ENCODE peak calls at places on chromosomes 2 and 18, in nine cellular contexts. One of them, this sample, is unnamed.

GRCh38 chr2:43183743-43184142 is 42.7 kb downstream of the ZFP36L2 start:
- DNase-seq in GM04503: no peak
- DNase-seq in HL-60: no peak
- DNase-seq in SHP77: no peak
- DNase-seq in left cardiac atrium: no peak
- DNase-seq in activated CD8-positive, alpha-beta memory T cell treated with anti-CD3 and anti-CD28 coated beads for 24 hours: no peak
- DNase-seq in naive B cell: no peak
- DNase-seq in H7: no peak
- DNase-seq in NCI-H524: no peak
- DNase-seq in this sample: no peak

GRCh38 chr2:65388626-65389390 is 43.6 kb downstream of the SPRED2 start:
- DNase-seq in GM04503: no peak
- DNase-seq in HL-60: no peak
- DNase-seq in SHP77: no peak
- DNase-seq in left cardiac atrium: no peak
- DNase-seq in activated CD8-positive, alpha-beta memory T cell treated with anti-CD3 and anti-CD28 coated beads for 24 hours: no peak
- DNase-seq in naive B cell: no peak
- DNase-seq in H7: no peak
- DNase-seq in NCI-H524: no peak
- DNase-seq in this sample: no peak

GRCh38 chr2:218876562-218877219 is 4.0 kb upstream of the WNT10A start:
- DNase-seq in GM04503: no peak
- DNase-seq in HL-60: peak
- DNase-seq in SHP77: peak
- DNase-seq in left cardiac atrium: peak
- DNase-seq in activated CD8-positive, alpha-beta memory T cell treated with anti-CD3 and anti-CD28 coated beads for 24 hours: peak
- DNase-seq in naive B cell: peak
- DNase-seq in H7: peak
- DNase-seq in NCI-H524: peak
- DNase-seq in this sample: no peak

GRCh38 chr2:120398051-120398960 is 52.4 kb downstream of the INHBB start:
- DNase-seq in GM04503: peak
- DNase-seq in HL-60: no peak
- DNase-seq in SHP77: no peak
- DNase-seq in left cardiac atrium: peak
- DNase-seq in activated CD8-positive, alpha-beta memory T cell treated with anti-CD3 and anti-CD28 coated beads for 24 hours: peak
- DNase-seq in naive B cell: no peak
- DNase-seq in H7: peak
- DNase-seq in NCI-H524: no peak
- DNase-seq in this sample: peak

GRCh38 chr2:138202762-138203161 is 238.5 kb downstream of the HNMT start:
- DNase-seq in GM04503: no peak
- DNase-seq in HL-60: no peak
- DNase-seq in SHP77: no peak
- DNase-seq in left cardiac atrium: no peak
- DNase-seq in activated CD8-positive, alpha-beta memory T cell treated with anti-CD3 and anti-CD28 coated beads for 24 hours: no peak
- DNase-seq in naive B cell: no peak
- DNase-seq in H7: no peak
- DNase-seq in NCI-H524: no peak
- DNase-seq in this sample: no peak

GRCh38 chr2:178689808-178690207 is 117.4 kb downstream of the TTN start:
- DNase-seq in GM04503: no peak
- DNase-seq in HL-60: no peak
- DNase-seq in SHP77: no peak
- DNase-seq in left cardiac atrium: no peak
- DNase-seq in activated CD8-positive, alpha-beta memory T cell treated with anti-CD3 and anti-CD28 coated beads for 24 hours: no peak
- DNase-seq in naive B cell: no peak
- DNase-seq in H7: no peak
- DNase-seq in NCI-H524: no peak
- DNase-seq in this sample: no peak

GRCh38 chr18:37450434-37451133 is 115.0 kb downstream of the CELF4 start:
- DNase-seq in GM04503: no peak
- DNase-seq in HL-60: no peak
- DNase-seq in SHP77: peak
- DNase-seq in left cardiac atrium: peak
- DNase-seq in activated CD8-positive, alpha-beta memory T cell treated with anti-CD3 and anti-CD28 coated beads for 24 hours: no peak
- DNase-seq in naive B cell: no peak
- DNase-seq in H7: peak
- DNase-seq in NCI-H524: peak
- DNase-seq in this sample: no peak

GRCh38 chr2:188576657-188577056 is 285.0 kb downstream of the GULP1 start:
- DNase-seq in GM04503: peak
- DNase-seq in HL-60: no peak
- DNase-seq in SHP77: no peak
- DNase-seq in left cardiac atrium: no peak
- DNase-seq in activated CD8-positive, alpha-beta memory T cell treated with anti-CD3 and anti-CD28 coated beads for 24 hours: no peak
- DNase-seq in naive B cell: no peak
- DNase-seq in H7: no peak
- DNase-seq in NCI-H524: no peak
- DNase-seq in this sample: no peak

GRCh38 chr2:112691761-112692370 is 29.0 kb upstream of the NT5DC4 start:
- DNase-seq in GM04503: no peak
- DNase-seq in HL-60: no peak
- DNase-seq in SHP77: no peak
- DNase-seq in left cardiac atrium: no peak
- DNase-seq in activated CD8-positive, alpha-beta memory T cell treated with anti-CD3 and anti-CD28 coated beads for 24 hours: peak
- DNase-seq in naive B cell: no peak
- DNase-seq in H7: no peak
- DNase-seq in NCI-H524: no peak
- DNase-seq in this sample: no peak

GRCh38 chr2:135245055-135245454 is 193.0 kb downstream of the RAB3GAP1 start:
- DNase-seq in GM04503: no peak
- DNase-seq in HL-60: no peak
- DNase-seq in SHP77: no peak
- DNase-seq in left cardiac atrium: no peak
- DNase-seq in activated CD8-positive, alpha-beta memory T cell treated with anti-CD3 and anti-CD28 coated beads for 24 hours: no peak
- DNase-seq in naive B cell: no peak
- DNase-seq in H7: no peak
- DNase-seq in NCI-H524: no peak
- DNase-seq in this sample: no peak

GRCh38 chr2:210994104-210994503 is 437.7 kb downstream of the CPS1 start:
- DNase-seq in GM04503: no peak
- DNase-seq in HL-60: no peak
- DNase-seq in SHP77: no peak
- DNase-seq in left cardiac atrium: no peak
- DNase-seq in activated CD8-positive, alpha-beta memory T cell treated with anti-CD3 and anti-CD28 coated beads for 24 hours: no peak
- DNase-seq in naive B cell: no peak
- DNase-seq in H7: no peak
- DNase-seq in NCI-H524: no peak
- DNase-seq in this sample: no peak

GRCh38 chr18:12428923-12429322 is 21.2 kb downstream of the PRELID3A start:
- DNase-seq in GM04503: no peak
- DNase-seq in HL-60: no peak
- DNase-seq in SHP77: no peak
- DNase-seq in left cardiac atrium: no peak
- DNase-seq in activated CD8-positive, alpha-beta memory T cell treated with anti-CD3 and anti-CD28 coated beads for 24 hours: no peak
- DNase-seq in naive B cell: no peak
- DNase-seq in H7: no peak
- DNase-seq in NCI-H524: no peak
- DNase-seq in this sample: no peak

GRCh38 chr2:98524168-98524567 is 79.5 kb downstream of the INPP4A start:
- DNase-seq in GM04503: no peak
- DNase-seq in HL-60: no peak
- DNase-seq in SHP77: peak
- DNase-seq in left cardiac atrium: no peak
- DNase-seq in activated CD8-positive, alpha-beta memory T cell treated with anti-CD3 and anti-CD28 coated beads for 24 hours: no peak
- DNase-seq in naive B cell: no peak
- DNase-seq in H7: no peak
- DNase-seq in NCI-H524: no peak
- DNase-seq in this sample: no peak

GRCh38 chr2:189327879-189328351 is 113.4 kb upstream of the WDR75 start:
- DNase-seq in GM04503: no peak
- DNase-seq in HL-60: no peak
- DNase-seq in SHP77: no peak
- DNase-seq in left cardiac atrium: no peak
- DNase-seq in activated CD8-positive, alpha-beta memory T cell treated with anti-CD3 and anti-CD28 coated beads for 24 hours: no peak
- DNase-seq in naive B cell: no peak
- DNase-seq in H7: no peak
- DNase-seq in NCI-H524: no peak
- DNase-seq in this sample: no peak

GRCh38 chr2:16763493-16763899 is 97.9 kb upstream of the CYRIA start:
- DNase-seq in GM04503: no peak
- DNase-seq in HL-60: peak
- DNase-seq in SHP77: no peak
- DNase-seq in left cardiac atrium: no peak
- DNase-seq in activated CD8-positive, alpha-beta memory T cell treated with anti-CD3 and anti-CD28 coated beads for 24 hours: no peak
- DNase-seq in naive B cell: no peak
- DNase-seq in H7: no peak
- DNase-seq in NCI-H524: no peak
- DNase-seq in this sample: no peak

GRCh38 chr2:162085090-162085891 is 11.3 kb upstream of the DPP4 start:
- DNase-seq in GM04503: peak
- DNase-seq in HL-60: no peak
- DNase-seq in SHP77: no peak
- DNase-seq in left cardiac atrium: no peak
- DNase-seq in activated CD8-positive, alpha-beta memory T cell treated with anti-CD3 and anti-CD28 coated beads for 24 hours: no peak
- DNase-seq in naive B cell: no peak
- DNase-seq in H7: no peak
- DNase-seq in NCI-H524: no peak
- DNase-seq in this sample: no peak

GRCh38 chr18:75009296-75009695 is 199.6 kb downstream of the PTGR3 start:
- DNase-seq in GM04503: no peak
- DNase-seq in HL-60: no peak
- DNase-seq in SHP77: no peak
- DNase-seq in left cardiac atrium: no peak
- DNase-seq in activated CD8-positive, alpha-beta memory T cell treated with anti-CD3 and anti-CD28 coated beads for 24 hours: no peak
- DNase-seq in naive B cell: no peak
- DNase-seq in H7: no peak
- DNase-seq in NCI-H524: no peak
- DNase-seq in this sample: no peak

GRCh38 chr2:8403871-8404270 is 278.0 kb upstream of the ID2 start:
- DNase-seq in GM04503: no peak
- DNase-seq in HL-60: no peak
- DNase-seq in SHP77: no peak
- DNase-seq in left cardiac atrium: no peak
- DNase-seq in activated CD8-positive, alpha-beta memory T cell treated with anti-CD3 and anti-CD28 coated beads for 24 hours: no peak
- DNase-seq in naive B cell: no peak
- DNase-seq in H7: no peak
- DNase-seq in NCI-H524: no peak
- DNase-seq in this sample: no peak

GRCh38 chr2:40554665-40555294 is 102.9 kb upstream of the SLC8A1 start:
- DNase-seq in GM04503: no peak
- DNase-seq in HL-60: peak
- DNase-seq in SHP77: peak
- DNase-seq in left cardiac atrium: peak
- DNase-seq in activated CD8-positive, alpha-beta memory T cell treated with anti-CD3 and anti-CD28 coated beads for 24 hours: peak
- DNase-seq in naive B cell: peak
- DNase-seq in H7: peak
- DNase-seq in NCI-H524: peak
- DNase-seq in this sample: no peak

GRCh38 chr18:44798433-44799048 is 117.9 kb downstream of the SETBP1 start:
- DNase-seq in GM04503: no peak
- DNase-seq in HL-60: no peak
- DNase-seq in SHP77: no peak
- DNase-seq in left cardiac atrium: no peak
- DNase-seq in activated CD8-positive, alpha-beta memory T cell treated with anti-CD3 and anti-CD28 coated beads for 24 hours: no peak
- DNase-seq in naive B cell: peak
- DNase-seq in H7: no peak
- DNase-seq in NCI-H524: no peak
- DNase-seq in this sample: no peak

GRCh38 chr2:180203972-180204371 is 196.9 kb upstream of the CWC22 start:
- DNase-seq in GM04503: no peak
- DNase-seq in HL-60: no peak
- DNase-seq in SHP77: no peak
- DNase-seq in left cardiac atrium: peak
- DNase-seq in activated CD8-positive, alpha-beta memory T cell treated with anti-CD3 and anti-CD28 coated beads for 24 hours: no peak
- DNase-seq in naive B cell: no peak
- DNase-seq in H7: no peak
- DNase-seq in NCI-H524: no peak
- DNase-seq in this sample: no peak

GRCh38 chr2:100197643-100198153 is 55.3 kb upstream of the AFF3 start:
- DNase-seq in GM04503: peak
- DNase-seq in HL-60: no peak
- DNase-seq in SHP77: no peak
- DNase-seq in left cardiac atrium: peak
- DNase-seq in activated CD8-positive, alpha-beta memory T cell treated with anti-CD3 and anti-CD28 coated beads for 24 hours: no peak
- DNase-seq in naive B cell: no peak
- DNase-seq in H7: peak
- DNase-seq in NCI-H524: no peak
- DNase-seq in this sample: peak

GRCh38 chr18:11037841-11038240 is 111.5 kb downstream of the PIEZO2 start:
- DNase-seq in GM04503: no peak
- DNase-seq in HL-60: no peak
- DNase-seq in SHP77: no peak
- DNase-seq in left cardiac atrium: no peak
- DNase-seq in activated CD8-positive, alpha-beta memory T cell treated with anti-CD3 and anti-CD28 coated beads for 24 hours: no peak
- DNase-seq in naive B cell: no peak
- DNase-seq in H7: no peak
- DNase-seq in NCI-H524: no peak
- DNase-seq in this sample: no peak

GRCh38 chr18:23194150-23194968 is 59.1 kb downstream of the CABLES1 start:
- DNase-seq in GM04503: no peak
- DNase-seq in HL-60: no peak
- DNase-seq in SHP77: no peak
- DNase-seq in left cardiac atrium: no peak
- DNase-seq in activated CD8-positive, alpha-beta memory T cell treated with anti-CD3 and anti-CD28 coated beads for 24 hours: no peak
- DNase-seq in naive B cell: no peak
- DNase-seq in H7: no peak
- DNase-seq in NCI-H524: no peak
- DNase-seq in this sample: no peak

GRCh38 chr2:38075436-38076249 is at the start of gene CYP1B1:
- DNase-seq in GM04503: no peak
- DNase-seq in HL-60: no peak
- DNase-seq in SHP77: no peak
- DNase-seq in left cardiac atrium: peak
- DNase-seq in activated CD8-positive, alpha-beta memory T cell treated with anti-CD3 and anti-CD28 coated beads for 24 hours: peak
- DNase-seq in naive B cell: no peak
- DNase-seq in H7: no peak
- DNase-seq in NCI-H524: peak
- DNase-seq in this sample: no peak

GRCh38 chr2:6362671-6363450 is 502.8 kb downstream of the CMPK2 start:
- DNase-seq in GM04503: no peak
- DNase-seq in HL-60: no peak
- DNase-seq in SHP77: no peak
- DNase-seq in left cardiac atrium: no peak
- DNase-seq in activated CD8-positive, alpha-beta memory T cell treated with anti-CD3 and anti-CD28 coated beads for 24 hours: no peak
- DNase-seq in naive B cell: no peak
- DNase-seq in H7: no peak
- DNase-seq in NCI-H524: no peak
- DNase-seq in this sample: no peak

GRCh38 chr2:198135481-198135934 is 331.1 kb downstream of the PLCL1 start:
- DNase-seq in GM04503: no peak
- DNase-seq in HL-60: no peak
- DNase-seq in SHP77: no peak
- DNase-seq in left cardiac atrium: no peak
- DNase-seq in activated CD8-positive, alpha-beta memory T cell treated with anti-CD3 and anti-CD28 coated beads for 24 hours: no peak
- DNase-seq in naive B cell: no peak
- DNase-seq in H7: no peak
- DNase-seq in NCI-H524: peak
- DNase-seq in this sample: no peak

This sample was measured in coronary artery.